ENCODE peak calls at places on chromosomes 3 and 15, in seven cellular contexts. L, U, E, A, T, F and Q are unnamed samples.

GRCh38 chr3:20055020-20055775 is 15.0 kb downstream of the KAT2B start:
- DNase-seq in L (no peak), U (no peak), E (no peak), A (no peak), T (no peak), F (no peak), Q (no peak)

GRCh38 chr15:81093961-81094360 is 40.1 kb upstream of the CFAP161 start:
- DNase-seq in L (no peak), U (no peak), E (no peak), A (no peak), T (no peak), F (no peak), Q (no peak)

GRCh38 chr3:69505770-69506407 is 120.0 kb upstream of the FRMD4B start:
- DNase-seq in L (no peak), U (no peak), E (no peak), A (peak; percentile 58), T (no peak), F (no peak), Q (no peak)

GRCh38 chr3:109178701-109179100 is 42.2 kb downstream of the C3orf85 start:
- DNase-seq in L (no peak), U (no peak), E (no peak), A (no peak), T (no peak), F (no peak), Q (no peak)

GRCh38 chr3:46574263-46574662 is 8.2 kb upstream of the LRRC2 start:
- DNase-seq in L (peak; percentile 88), U (no peak), E (no peak), A (no peak), T (no peak), F (no peak), Q (no peak)

GRCh38 chr3:55682461-55682860 is 195.4 kb upstream of the WNT5A start:
- DNase-seq in L (no peak), U (no peak), E (no peak), A (no peak), T (no peak), F (no peak), Q (no peak)

GRCh38 chr15:38062679-38063078 is 128.2 kb downstream of the TMCO5A start:
- DNase-seq in L (no peak), U (no peak), E (no peak), A (no peak), T (no peak), F (no peak), Q (no peak)

GRCh38 chr3:158845748-158846350 is 44.0 kb downstream of the MFSD1 start:
- DNase-seq in L (no peak), U (peak; percentile 27), E (no peak), A (peak; percentile 19), T (no peak), F (no peak), Q (no peak)

GRCh38 chr15:36866896-36867295 is 233.5 kb downstream of the MEIS2 start:
- DNase-seq in L (no peak), U (no peak), E (no peak), A (no peak), T (no peak), F (no peak), Q (no peak)

GRCh38 chr3:102083971-102084370 is 234.7 kb downstream of the NFKBIZ start:
- DNase-seq in L (no peak), U (no peak), E (no peak), A (peak; percentile 80), T (no peak), F (no peak), Q (no peak)

GRCh38 chr15:37820380-37821128 is 113.9 kb upstream of the TMCO5A start:
- DNase-seq in L (no peak), U (no peak), E (no peak), A (no peak), T (no peak), F (no peak), Q (no peak)

GRCh38 chr15:29903785-29904464 is 81.7 kb upstream of the TJP1 start:
- DNase-seq in L (peak; percentile 68), U (no peak), E (no peak), A (no peak), T (no peak), F (no peak), Q (no peak)

GRCh38 chr3:8741581-8742355 is 8.2 kb downstream of the CAV3 start:
- DNase-seq in L (peak; percentile 87), U (peak; percentile 42), E (no peak), A (peak; percentile 45), T (no peak), F (no peak), Q (no peak)

GRCh38 chr3:177597325-177598109 is 400.2 kb upstream of the TBL1XR1 start:
- DNase-seq in L (no peak), U (no peak), E (peak; percentile 72), A (peak; percentile 85), T (peak; percentile 46), F (peak; percentile 32), Q (peak; percentile 63)

GRCh38 chr3:194582196-194582905 is 50.9 kb downstream of the TMEM44 start:
- DNase-seq in L (peak; percentile 38), U (no peak), E (no peak), A (no peak), T (no peak), F (no peak), Q (no peak)

GRCh38 chr3:105907790-105908189 is 39.0 kb upstream of the CBLB start:
- DNase-seq in L (no peak), U (no peak), E (no peak), A (peak; percentile 11), T (no peak), F (no peak), Q (no peak)

GRCh38 chr3:184773341-184774186 is 38.4 kb upstream of the VPS8 start:
- DNase-seq in L (no peak), U (no peak), E (no peak), A (peak; percentile 77), T (no peak), F (no peak), Q (no peak)

GRCh38 chr15:44144193-44144592 is 50.9 kb downstream of the FRMD5 start:
- DNase-seq in L (no peak), U (no peak), E (no peak), A (no peak), T (no peak), F (no peak), Q (no peak)

GRCh38 chr15:39235084-39235795 is 345.6 kb upstream of the THBS1 start:
- DNase-seq in L (no peak), U (no peak), E (no peak), A (peak; percentile 34), T (no peak), F (no peak), Q (no peak)

GRCh38 chr3:48985977-48986376 is 4.1 kb upstream of the P4HTM start:
- DNase-seq in L (no peak), U (no peak), E (no peak), A (no peak), T (no peak), F (no peak), Q (no peak)

GRCh38 chr3:120559228-120560061 is 36.7 kb upstream of the NDUFB4 start:
- DNase-seq in L (peak; percentile 68), U (peak; percentile 87), E (no peak), A (peak; percentile 36), T (no peak), F (no peak), Q (no peak)

GRCh38 chr15:83178387-83178786 is 29.2 kb downstream of the HDGFL3 start:
- DNase-seq in L (no peak), U (no peak), E (no peak), A (no peak), T (no peak), F (no peak), Q (no peak)

GRCh38 chr3:152183473-152183872 is 85.3 kb upstream of the MBNL1 start:
- DNase-seq in L (peak; percentile 55), U (peak; percentile 46), E (no peak), A (peak; percentile 65), T (no peak), F (no peak), Q (no peak)

DNA sequence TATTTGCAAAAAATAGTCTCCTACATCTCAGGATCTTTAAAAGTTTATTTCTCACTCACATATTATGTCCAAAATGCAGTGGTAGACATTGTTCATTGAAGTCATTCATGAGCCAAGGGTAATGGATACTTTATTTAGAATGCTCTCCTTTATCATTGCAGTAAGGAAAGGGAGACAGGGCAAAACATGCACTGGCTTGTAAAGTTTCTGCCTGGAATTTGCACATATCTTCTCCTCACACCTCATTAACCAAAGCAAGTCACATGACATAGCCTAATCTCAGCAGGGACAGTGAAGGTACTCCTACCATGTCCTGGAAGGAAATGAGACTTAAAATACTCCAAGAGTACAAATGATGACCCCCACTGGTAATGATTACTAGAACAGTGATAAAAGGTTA is 333.7 kb upstream of the EPHA3 start:
- DNase-seq in L (no peak), U (no peak), E (no peak), A (no peak), T (no peak), F (no peak), Q (no peak)
- H3K4me1 ChIP-seq in L (no peaks in the 10 kb centered on the region), U (no peaks in the 10 kb centered on the region), E (no peaks in the 10 kb centered on the region), A (no peaks in the 10 kb centered on the region), T (no peaks in the 10 kb centered on the region), F (no peaks in the 10 kb centered on the region), Q (no peaks in the 10 kb centered on the region)

GRCh38 chr3:52798376-52798977 is 3.9 kb downstream of the ITIH3 start:
- DNase-seq in L (no peak), U (no peak), E (no peak), A (no peak), T (no peak), F (no peak), Q (no peak)
- TF ChIP-seq CTCF in L (no peak), U (no peak), E (no peak), A (no peak), T (no peak), F (no peak), Q (no peak)

DNA sequence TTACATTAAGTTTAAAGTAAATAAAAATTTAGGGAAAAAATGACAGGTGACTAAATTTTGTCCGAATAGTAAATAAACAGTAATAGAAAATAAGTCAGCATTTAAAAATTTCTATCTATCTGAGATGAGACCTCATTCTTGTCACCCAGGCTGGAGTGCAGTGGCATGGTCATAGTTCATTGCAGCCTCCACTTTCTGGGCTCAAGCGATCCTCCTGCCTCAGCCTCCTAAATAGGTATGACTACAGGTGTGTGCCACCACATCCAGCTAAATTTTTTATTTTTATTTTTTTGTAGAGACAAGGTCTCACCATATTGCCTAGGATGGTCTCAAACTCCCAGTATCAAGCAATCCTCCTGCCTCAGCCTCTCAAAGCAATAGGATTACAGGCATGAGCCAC is 7.8 kb downstream of the KPNA4 start:
- DNase-seq in L (no peak), U (no peak), E (no peak), A (no peak), T (no peak), F (no peak), Q (no peak)
- H3K4me1 ChIP-seq in L (peaks cover 10% of the 10 kb centered on the region), U (no peaks in the 10 kb centered on the region), E (peaks cover 76% of the 10 kb centered on the region), A (peaks cover 7% of the 10 kb centered on the region), T (no peaks in the 10 kb centered on the region), F (peaks cover 42% of the 10 kb centered on the region), Q (no peaks in the 10 kb centered on the region)

GRCh38 chr15:48176957-48177356 is 1.1 kb downstream of the MYEF2 start:
- DNase-seq in L (no peak), U (no peak), E (no peak), A (no peak), T (no peak), F (no peak), Q (no peak)

GRCh38 chr15:48177875-48178611 is at the start of gene MYEF2:
- DNase-seq in L (peak; percentile 94), U (no peak), E (peak; percentile 52), A (peak; percentile 65), T (peak; percentile 39), F (peak; percentile 74), Q (peak; percentile 64)

GRCh38 chr15:48176097-48176496 is 2.0 kb downstream of the MYEF2 start:
- DNase-seq in L (no peak), U (no peak), E (no peak), A (peak; percentile 2), T (no peak), F (no peak), Q (no peak)

GRCh38 chr15:48177383-48177874 is 666 bp downstream of the MYEF2 start:
- DNase-seq in L (no peak), U (no peak), E (no peak), A (peak; percentile 51), T (no peak), F (no peak), Q (no peak)

GRCh38 chr15:48175126-48175525 is 3.0 kb downstream of the MYEF2 start:
- DNase-seq in L (no peak), U (no peak), E (no peak), A (no peak), T (no peak), F (no peak), Q (no peak)
- TF ChIP-seq CTCF in L (no peak), U (no peak), E (no peak), A (no peak), T (no peak), F (no peak), Q (no peak)